ENCODE peak calls at places on chromosome 10, in five cellular contexts. K is cardiac fibroblast, J is psoas muscle, M is endothelial cell, B is neural progenitor cell. W is an unnamed sample.

GRCh38 chr10:128064615-128065580 is 61.3 kb downstream of the MKI67 start:
- DNase-seq in M (no peak), K (peak; percentile 87), B (no peak), J (peak; percentile 82), W (no peak)

GRCh38 chr10:112232670-112233069 is 49.1 kb upstream of the GPAM start:
- DNase-seq in M (no peak), J (no peak), B (no peak), K (no peak), W (no peak)

GRCh38 chr10:1126461-1126860 is 70.3 kb downstream of the WDR37 start:
- DNase-seq in K (no peak), B (no peak), J (no peak), M (no peak), W (no peak)

GRCh38 chr10:80459047-80459865 is 5.1 kb downstream of the TSPAN14 start:
- DNase-seq in J (peak; percentile 53), B (peak; percentile 36), K (peak; percentile 75), M (no peak), W (no peak)

GRCh38 chr10:31288961-31289360 is 30.1 kb upstream of the ZEB1 start:
- DNase-seq in K (no peak), M (no peak), B (no peak), J (no peak), W (no peak)

GRCh38 chr10:66381045-66381444 is 544.8 kb upstream of the LRRTM3 start:
- DNase-seq in B (no peak), J (no peak), K (no peak), M (no peak), W (no peak)

GRCh38 chr10:126302831-126303230 is 85.4 kb downstream of the ADAM12 start:
- DNase-seq in M (no peak), J (no peak), K (peak; percentile 39), B (peak; percentile 32), W (no peak)

GRCh38 chr10:2212196-2212719 is 474.9 kb upstream of the ADARB2 start:
- DNase-seq in M (no peak), K (no peak), J (no peak), B (no peak), W (no peak)

GRCh38 chr10:42691361-42692120 is 53.2 kb upstream of the ZNF33B start:
- DNase-seq in J (no peak), B (no peak), K (no peak), M (no peak), W (no peak)

GRCh38 chr10:7788640-7789335 is 811 bp downstream of the ATP5F1C start:
- DNase-seq in M (no peak), B (peak; percentile 52), K (peak; percentile 44), J (no peak), W (no peak)

GRCh38 chr10:11563936-11564335 is 47.5 kb downstream of the USP6NL start:
- DNase-seq in B (no peak), M (no peak), J (no peak), K (no peak), W (no peak)

GRCh38 chr10:66049335-66049734 is 876.5 kb upstream of the LRRTM3 start:
- DNase-seq in B (no peak), M (no peak), K (no peak), J (no peak), W (no peak)

GRCh38 chr10:118956253-118957140 is 73.0 kb upstream of the NANOS1 start:
- DNase-seq in J (no peak), B (no peak), M (no peak), K (no peak), W (no peak)

GRCh38 chr10:20406607-20407188 is 490.4 kb downstream of the NEBL start:
- DNase-seq in M (no peak), B (no peak), K (no peak), J (no peak), W (no peak)

GRCh38 chr10:12703813-12704212 is 297.7 kb downstream of the CCDC3 start:
- DNase-seq in B (no peak), M (no peak), K (peak; percentile 76), J (no peak), W (no peak)

GRCh38 chr10:24238527-24239247 is 29.7 kb downstream of the KIAA1217 start:
- DNase-seq in B (no peak), J (no peak), M (no peak), K (no peak), W (peak; percentile 68)

GRCh38 chr10:30897045-30897444 is 134.6 kb downstream of the ZNF438 start:
- DNase-seq in K (no peak), M (no peak), B (no peak), J (no peak), W (no peak)

GRCh38 chr10:101284171-101285092 is 55.2 kb upstream of the LBX1 start:
- DNase-seq in J (no peak), K (no peak), B (peak; percentile 66), M (no peak), W (no peak)

GRCh38 chr10:86827639-86828038 is 71.2 kb downstream of the BMPR1A start:
- DNase-seq in M (no peak), K (no peak), J (no peak), B (no peak), W (no peak)

GRCh38 chr10:43595739-43596298 is 10.4 kb upstream of the ZNF485 start:
- DNase-seq in B (no peak), K (no peak), J (no peak), M (no peak), W (no peak)

GRCh38 chr10:97724341-97724941 is 10.9 kb downstream of the MARVELD1 start:
- DNase-seq in B (no peak), M (no peak), J (peak; percentile 42), K (peak; percentile 51), W (no peak)

GRCh38 chr10:9634466-9634865 is 1383.2 kb upstream of the CELF2 start:
- DNase-seq in J (no peak), M (no peak), B (no peak), K (peak; percentile 26), W (no peak)

GRCh38 chr10:87659571-87660483 is at the start of gene PAPSS2:
- DNase-seq in K (peak; percentile 88), J (peak; percentile 56), B (peak; percentile 78), M (peak; percentile 55), W (peak; percentile 65)

GRCh38 chr10:69810097-69810496 is 8.4 kb downstream of the COL13A1 start:
- DNase-seq in K (no peak), B (no peak), J (no peak), M (no peak), W (no peak)

GRCh38 chr10:43264987-43265798 is 1.7 kb downstream of the RASGEF1A start:
- DNase-seq in M (no peak), B (no peak), J (no peak), K (no peak), W (no peak)

GRCh38 chr10:1173091-1173490 is 116.9 kb downstream of the WDR37 start:
- DNase-seq in J (no peak), B (no peak), M (no peak), K (no peak), W (no peak)

GRCh38 chr10:47164126-47164799 is 135.7 kb upstream of the GDF10 start:
- DNase-seq in M (no peak), J (no peak), B (no peak), K (peak; percentile 65), W (no peak)

GRCh38 chr10:79505771-79506351 is 6.5 kb upstream of the EIF5AL1 start:
- DNase-seq in B (no peak), K (no peak), M (no peak), J (no peak), W (no peak)

GRCh38 chr10:50627896-50628295 is 4.1 kb upstream of the SGMS1 start:
- DNase-seq in B (no peak), J (no peak), M (no peak), K (no peak), W (no peak)

GRCh38 chr10:31669367-31669766 is 259.3 kb downstream of the ARHGAP12 start:
- DNase-seq in B (no peak), K (no peak), M (no peak), J (no peak), W (no peak)

GRCh38 chr10:25304606-25305005 is 129.8 kb downstream of the GPR158 start:
- DNase-seq in J (no peak), K (peak; percentile 30), M (no peak), B (no peak), W (no peak)

GRCh38 chr10:904403-904802 is 27.1 kb downstream of the LARP4B start:
- DNase-seq in B (no peak), M (no peak), J (no peak), K (no peak), W (no peak)

GRCh38 chr10:30051220-30051619 is 8.2 kb downstream of the JCAD start:
- DNase-seq in J (no peak), B (no peak), M (no peak), K (no peak), W (no peak)

GRCh38 chr10:59654007-59654406 is 55.6 kb downstream of the SLC16A9 start:
- DNase-seq in B (no peak), M (no peak), K (no peak), J (no peak), W (no peak)

GRCh38 chr10:80612261-80612660 is 74.6 kb downstream of the SH2D4B start:
- DNase-seq in J (no peak), M (no peak), K (no peak), B (no peak), W (no peak)

GRCh38 chr10:33697016-33697415 is 362.5 kb upstream of the NRP1 start:
- DNase-seq in B (no peak), J (no peak), M (no peak), K (no peak), W (no peak)

GRCh38 chr10:127292888-127293287 is 96.5 kb upstream of the INSYN2A start:
- DNase-seq in J (no peak), B (no peak), K (no peak), M (no peak), W (no peak)

GRCh38 chr10:82966130-82966529 is 1091.1 kb downstream of the NRG3 start:
- DNase-seq in J (no peak), B (no peak), M (no peak), K (no peak), W (no peak)

GRCh38 chr10:117944676-117945447 is 101.9 kb downstream of the RAB11FIP2 start:
- DNase-seq in M (no peak), J (no peak), B (no peak), K (no peak), W (no peak)
- TF ChIP-seq CTCF in M (no peak), J (no peak), B (no peak), K (no peak), W (no peak)

GRCh38 chr10:28738200-28738599 is 60.9 kb downstream of the BAMBI start:
- DNase-seq in J (no peak), B (no peak), M (no peak), K (no peak), W (no peak)
- TF ChIP-seq CTCF in J (no peak), B (peak; percentile 37), M (peak; percentile 23), K (peak; percentile 8), W (peak; percentile 31)

DNA sequence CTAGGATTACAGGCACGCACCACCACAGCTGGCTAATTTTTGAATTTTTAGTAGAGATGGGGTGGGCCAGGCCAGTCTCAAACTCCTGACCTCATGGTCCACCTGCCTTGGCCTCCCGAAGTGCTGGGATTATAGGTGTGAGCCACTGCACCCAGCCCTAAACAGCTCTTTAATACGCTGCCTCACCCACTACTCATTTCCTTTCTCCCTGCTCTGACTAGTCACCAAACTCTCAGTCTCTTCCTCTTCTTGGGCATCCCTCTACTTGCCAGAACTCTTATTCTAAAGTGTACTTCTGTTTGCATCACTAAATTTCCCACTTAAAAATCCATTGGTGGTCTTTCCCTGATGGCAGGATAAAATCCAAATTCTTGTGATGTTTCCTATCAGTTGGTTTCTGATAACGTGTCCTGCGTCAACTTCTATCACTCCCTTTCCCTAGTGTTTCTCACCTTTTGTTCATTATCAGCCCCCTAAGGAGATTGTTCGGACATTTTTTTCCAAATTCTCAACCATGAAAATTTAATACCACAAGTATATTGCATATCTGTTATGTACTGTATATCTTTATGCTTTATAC is 124.7 kb downstream of the CUBN start:
- DNase-seq in M (no peak), J (no peak), K (no peak), B (no peak), W (no peak)
- TF ChIP-seq CTCF in M (no peak), J (no peak), K (no peak), B (no peak), W (no peak)

GRCh38 chr10:16423599-16423998 is 13.2 kb upstream of the PTER start:
- DNase-seq in B (no peak), J (no peak), K (no peak), M (no peak), W (no peak)
- TF ChIP-seq CTCF in B (no peak), J (no peak), K (no peak), M (no peak), W (no peak)